ENCODE peak calls at places on chromosomes 6 and 20, in four cellular contexts. W is GOT3; V is CD4-positive, CD25-positive, alpha-beta regulatory T cell; J is T-cell. Y is an unnamed sample.

GRCh38 chr6:162260024-162260423 is 467.5 kb downstream of the PRKN start:
- DNase-seq in W (no peak), V (no peak), J (no peak), Y (no peak)

GRCh38 chr20:47885909-47886453 is 100.7 kb upstream of the SULF2 start:
- DNase-seq in W (no peak), V (no peak), J (no peak), Y (no peak)

GRCh38 chr6:153994811-153995210 is 44.2 kb upstream of the OPRM1 start:
- DNase-seq in W (no peak), V (no peak), J (no peak), Y (no peak)

GRCh38 chr6:149563203-149563927 is 2.8 kb upstream of the GINM1 start:
- DNase-seq in W (no peak), V (no peak), J (no peak), Y (no peak)

GRCh38 chr20:45578151-45578660 is 878 bp downstream of the WFDC8 start:
- DNase-seq in W (no peak), V (no peak), J (no peak), Y (no peak)

GRCh38 chr6:6882593-6882992 is 225.2 kb upstream of the RREB1 start:
- DNase-seq in W (no peak), V (no peak), J (no peak), Y (no peak)

GRCh38 chr20:64052326-64052722 is 2.9 kb upstream of the SOX18 start:
- DNase-seq in W (no peak), V (no peak), J (no peak), Y (peak)

GRCh38 chr6:169256518-169256917 is 2.9 kb upstream of the THBS2 start:
- DNase-seq in W (no peak), V (no peak), J (no peak), Y (no peak)

GRCh38 chr20:43430265-43430664 is 27.4 kb upstream of the SRSF6 start:
- DNase-seq in W (no peak), V (no peak), J (no peak), Y (no peak)

GRCh38 chr20:1816384-1817381 is 78.5 kb upstream of the SIRPA start:
- DNase-seq in W (peak), V (no peak), J (peak), Y (no peak)

GRCh38 chr20:41286240-41286851 is 31.2 kb downstream of the ZHX3 start:
- DNase-seq in W (no peak), V (no peak), J (no peak), Y (no peak)

GRCh38 chr20:47054506-47054905 is 159.9 kb downstream of the EYA2 start:
- DNase-seq in W (no peak), V (no peak), J (no peak), Y (no peak)

GRCh38 chr6:111724505-111724904 is 118.8 kb upstream of the TRAF3IP2 start:
- DNase-seq in W (no peak), V (peak), J (peak), Y (no peak)

GRCh38 chr6:89081129-89081422 is 525 bp downstream of the PNRC1 start:
- DNase-seq in W (no peak), V (no peak), J (no peak), Y (no peak)

GRCh38 chr20:62405108-62405980 is 1.7 kb downstream of the CABLES2 start:
- DNase-seq in W (no peak), V (no peak), J (no peak), Y (peak)

GRCh38 chr6:54621285-54621684 is 225.3 kb upstream of the FAM83B start:
- DNase-seq in W (no peak), V (no peak), J (no peak), Y (no peak)

GRCh38 chr20:7346026-7346425 is 578.5 kb downstream of the BMP2 start:
- DNase-seq in W (no peak), V (no peak), J (no peak), Y (no peak)

GRCh38 chr20:11207749-11208502 is 534.1 kb upstream of the JAG1 start:
- DNase-seq in W (no peak), V (no peak), J (no peak), Y (no peak)

GRCh38 chr20:40008177-40008576 is 680.9 kb downstream of the MAFB start:
- DNase-seq in W (no peak), V (no peak), J (no peak), Y (no peak)

GRCh38 chr6:14861491-14861943 is 384.4 kb upstream of the JARID2 start:
- DNase-seq in W (no peak), V (no peak), J (no peak), Y (no peak)

GRCh38 chr6:24719125-24719931 is at the start of gene C6orf62:
- DNase-seq in W (no peak), V (peak), J (peak), Y (peak)

GRCh38 chr20:31670371-31671228 is 32.9 kb downstream of the COX4I2 start:
- DNase-seq in W (no peak), V (no peak), J (no peak), Y (peak)

GRCh38 chr20:51500311-51500710 is 42.2 kb downstream of the NFATC2 start:
- DNase-seq in W (no peak), V (peak), J (peak), Y (no peak)

GRCh38 chr6:41846666-41847237 is 48.4 kb downstream of the USP49 start:
- DNase-seq in W (peak), V (peak), J (peak), Y (peak)

GRCh38 chr20:57396212-57396611 is 5.0 kb downstream of the RBM38 start:
- DNase-seq in W (no peak), V (no peak), J (no peak), Y (no peak)